ENCODE peak calls at places on chromosomes 13 and 19, in four cellular contexts. C is H1, W is K562, P is HepG2. S is an unnamed sample.
A peak's percentile ranks its signal among the peaks of the same experiment; 100 is the strongest.

GRCh38 chr13:106182404-106182803 is 353.1 kb downstream of the EFNB2 start:
- DNase-seq in C (no peak), W (no peak), P (no peak), S (no peak)

GRCh38 chr19:15373644-15374043 is 5.9 kb downstream of the AKAP8 start:
- DNase-seq in C (no peak), W (no peak), P (no peak), S (no peak)

GRCh38 chr13:75724742-75725504 is 88.8 kb downstream of the LMO7 start:
- DNase-seq in C (no peak), W (no peak), P (no peak), S (no peak)

GRCh38 chr19:13841339-13842293 is 35.3 kb upstream of the NANOS3 start:
- DNase-seq in C (no peak), W (peak; percentile 37), P (no peak), S (no peak)

GRCh38 chr13:36431204-36432105 is 840 bp upstream of the CCNA1 start:
- DNase-seq in C (no peak), W (no peak), P (no peak), S (no peak)

GRCh38 chr19:32309711-32310390 is 35.6 kb upstream of the ZNF507 start:
- DNase-seq in C (no peak), W (no peak), P (no peak), S (no peak)

GRCh38 chr13:114166381-114167131 is 12.5 kb upstream of the CFAP97D2 start:
- DNase-seq in C (no peak), W (no peak), P (no peak), S (no peak)

GRCh38 chr13:98650376-98651107 is 73.6 kb upstream of the STK24 start:
- DNase-seq in C (no peak), W (no peak), P (no peak), S (no peak)

GRCh38 chr13:33279898-33280549 is 5.5 kb downstream of the STARD13 start:
- DNase-seq in C (no peak), W (no peak), P (peak; percentile 47), S (no peak)

GRCh38 chr19:13195678-13196077 is 45.5 kb downstream of the IER2 start:
- DNase-seq in C (peak; percentile 47), W (peak; percentile 72), P (peak; percentile 80), S (no peak)

GRCh38 chr19:52533901-52534300 is 6.4 kb downstream of the ZNF808 start:
- DNase-seq in C (no peak), W (no peak), P (no peak), S (no peak)

GRCh38 chr13:45875951-45876350 is 24.4 kb upstream of the SIAH3 start:
- DNase-seq in C (no peak), W (no peak), P (no peak), S (no peak)

GRCh38 chr13:24221007-24221406 is 60.5 kb downstream of the SPATA13 start:
- DNase-seq in C (no peak), W (peak; percentile 3), P (peak; percentile 84), S (no peak)

GRCh38 chr13:103540394-103540793 is 474.2 kb upstream of the SLC10A2 start:
- DNase-seq in C (no peak), W (no peak), P (no peak), S (no peak)

GRCh38 chr13:114146629-114147028 is 14.2 kb upstream of the RASA3 start:
- DNase-seq in C (no peak), W (peak; percentile 26), P (no peak), S (no peak)

GRCh38 chr13:110309661-110310524 is 2.8 kb downstream of the COL4A2 start:
- DNase-seq in C (no peak), W (no peak), P (no peak), S (no peak)

GRCh38 chr13:39766464-39767167 is 111.2 kb downstream of the COG6 start:
- DNase-seq in C (no peak), W (no peak), P (no peak), S (no peak)

GRCh38 chr19:56177564-56178243 is 1.9 kb downstream of the GALP start:
- DNase-seq in C (no peak), W (no peak), P (no peak), S (no peak)

GRCh38 chr19:10091370-10091687 is 5.2 kb downstream of the SHFL start:
- DNase-seq in C (no peak), W (no peak), P (no peak), S (no peak)

GRCh38 chr13:86665842-86666241 is 866.6 kb upstream of the SLITRK6 start:
- DNase-seq in C (no peak), W (no peak), P (no peak), S (no peak)

GRCh38 chr13:82976499-82976898 is 905.8 kb downstream of the SLITRK1 start:
- DNase-seq in C (no peak), W (no peak), P (no peak), S (no peak)

GRCh38 chr19:1247747-1248453 is 483 bp upstream of the MIDN start:
- DNase-seq in C (no peak), W (peak; percentile 86), P (peak; percentile 46), S (no peak)

DNA sequence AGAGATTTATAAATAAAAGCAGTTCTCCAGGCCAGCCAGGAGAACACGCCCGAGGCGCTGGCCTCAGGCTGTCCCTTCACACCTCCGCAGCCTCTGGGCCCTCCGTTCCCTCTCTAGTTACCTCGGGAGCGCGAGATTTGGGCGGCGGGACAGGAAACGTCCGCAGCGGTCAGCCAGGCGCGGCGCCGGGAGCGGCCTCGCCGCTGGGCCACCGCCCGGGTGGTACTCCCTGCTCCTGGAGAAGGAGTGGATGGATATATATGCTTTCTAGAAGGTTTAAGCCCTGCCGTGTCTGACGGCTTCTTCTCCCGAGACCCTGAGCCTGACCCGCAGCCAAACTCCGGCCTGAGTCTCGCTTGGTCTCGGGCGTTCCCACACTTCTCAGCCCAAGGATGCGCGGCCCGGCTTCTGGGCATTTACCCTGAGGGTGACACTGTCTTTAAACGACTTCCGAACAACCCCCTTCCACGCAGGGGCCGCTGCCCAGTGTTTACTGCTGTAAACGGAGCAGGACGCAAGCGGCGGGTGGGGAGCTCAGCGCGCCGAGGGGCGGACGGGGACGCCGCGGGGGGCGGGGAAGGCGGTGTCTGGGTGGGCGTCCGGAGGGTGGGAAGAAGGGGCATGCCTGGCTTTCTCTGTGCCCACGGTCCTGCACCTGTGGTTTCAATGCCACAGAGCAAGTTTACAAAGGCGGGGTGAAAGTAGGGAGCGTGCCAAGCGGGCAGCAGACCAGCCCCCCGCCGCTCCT is 2.0 kb upstream of the ZIC2 start:
- DNase-seq in C (no peak), W (peak; percentile 55), P (no peak), S (no peak)
- TF ChIP-seq EZH2 in C (peak; percentile 3), W (no peak), P (peak; percentile 44), S (no peak)

GRCh38 chr13:111589321-111589720 is 268.9 kb downstream of the TEX29 start:
- DNase-seq in C (no peak), W (no peak), P (no peak), S (no peak)
- TF ChIP-seq JUND in C (no peak), W (no peak), P (no peak), S (no peak)

GRCh38 chr13:104937881-104938280 is 1597.6 kb downstream of the EFNB2 start:
- DNase-seq in C (no peak), W (no peak), P (no peak), S (no peak)

DNA sequence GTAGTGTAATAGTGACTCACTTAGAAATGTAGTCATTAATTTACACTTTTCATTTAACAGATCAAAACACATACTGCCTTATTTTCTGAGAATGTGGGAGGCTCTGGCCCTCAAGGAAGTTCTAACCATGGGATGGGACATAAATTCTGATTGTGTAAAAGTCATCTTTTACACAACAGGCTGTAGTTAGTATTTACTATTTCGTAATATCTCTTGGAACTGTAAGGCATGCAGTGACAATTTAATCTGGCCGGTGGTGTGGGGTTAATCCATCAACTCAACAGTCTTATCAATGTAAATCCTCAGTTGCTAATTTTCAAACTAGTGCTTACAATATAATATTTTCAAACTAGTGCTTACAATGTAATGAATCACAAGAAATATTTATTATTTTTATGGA is 1599.2 kb downstream of the EFNB2 start:
- DNase-seq in C (no peak), W (no peak), P (no peak), S (no peak)
- TF ChIP-seq HDAC6 in C (no peak), W (no peak), P (no peak), S (no peak)

GRCh38 chr19:17795495-17795856 is 538 bp downstream of the B3GNT3 start:
- DNase-seq in C (no peak), W (no peak), P (no peak), S (no peak)
- TF ChIP-seq EZH2 in C (no peak), W (no peak), P (no peak), S (no peak)

GRCh38 chr13:95734124-95734523 is 57.2 kb downstream of the DNAJC3 start:
- DNase-seq in C (no peak), W (no peak), P (no peak), S (no peak)
- TF ChIP-seq JUND in C (no peak), W (no peak), P (no peak), S (no peak)

DNA sequence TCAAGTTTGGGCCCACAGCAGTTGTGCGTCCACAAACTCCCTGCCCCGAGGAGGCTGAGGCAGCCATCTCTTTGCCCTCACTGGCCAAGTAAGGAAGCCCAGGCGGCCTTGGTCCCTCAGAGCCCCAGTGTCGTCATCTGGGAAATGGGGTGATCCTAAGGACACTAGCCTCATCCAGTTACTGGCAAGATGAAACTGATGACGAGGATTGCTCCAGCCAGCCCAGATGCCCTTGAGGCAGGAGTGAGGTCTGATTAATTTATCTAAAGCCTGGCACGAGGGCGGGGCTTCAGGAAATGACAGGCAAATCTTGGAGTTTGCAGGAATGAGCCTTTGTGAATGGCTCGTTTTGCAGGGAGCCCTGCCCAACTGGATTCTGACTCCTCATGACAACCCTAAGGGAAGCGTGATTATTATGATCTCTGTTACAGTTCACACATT is 5.6 kb downstream of the LIPE start:
- DNase-seq in C (no peak), W (no peak), P (no peak), S (no peak)
- TF ChIP-seq HDAC6 in C (no peak), W (no peak), P (no peak), S (no peak)

DNA sequence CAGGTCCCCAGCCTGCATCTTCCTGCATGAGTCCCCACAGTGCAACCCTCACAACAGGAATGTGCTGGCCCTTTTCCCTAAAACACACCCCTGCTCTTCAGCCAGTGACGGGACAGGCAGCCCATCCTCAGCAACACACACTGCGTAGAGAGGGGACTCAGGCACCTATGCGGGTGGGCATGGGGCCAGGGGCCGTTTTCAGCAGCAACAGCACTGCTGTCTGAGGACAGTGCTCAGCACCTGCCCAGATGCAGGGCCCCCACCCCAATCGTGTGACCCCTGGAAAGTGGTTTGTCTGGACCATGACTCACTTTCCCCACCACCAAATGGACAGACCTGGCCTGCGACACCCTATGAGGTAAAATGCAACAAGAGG is 28.0 kb upstream of the ISYNA1 start:
- DNase-seq in C (no peak), W (no peak), P (no peak), S (no peak)
- TF ChIP-seq EZH2 in C (no peak), W (no peak), P (no peak), S (no peak)

DNA sequence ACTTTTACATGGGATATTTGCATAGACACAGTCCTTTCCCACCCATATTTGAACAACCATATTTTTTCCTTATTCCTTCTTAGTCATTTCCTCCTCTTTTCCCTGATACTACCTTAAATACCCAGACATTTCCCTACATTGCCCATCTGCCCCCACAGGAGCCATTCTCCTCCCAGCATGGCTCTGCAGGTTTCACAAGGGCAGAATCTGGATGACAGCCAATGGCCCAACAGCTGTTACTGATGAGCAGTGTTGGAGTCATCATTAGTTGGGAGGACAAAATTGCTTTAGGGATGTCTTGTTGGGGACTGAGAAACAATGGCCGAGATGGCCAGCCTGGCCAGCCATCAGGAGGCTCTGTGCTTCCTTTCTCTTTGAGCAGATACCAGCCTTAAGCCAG is 209.5 kb downstream of the KLF5 start:
- DNase-seq in C (no peak), W (no peak), P (no peak), S (no peak)
- TF ChIP-seq JUND in C (no peak), W (no peak), P (no peak), S (no peak)

S was measured in GM12878.